ENCODE peak calls at places on chromosomes 6 and 20, in five cellular contexts. F is MM.1S, W is PC-3, S is HCT116, N is SK-N-SH. G is an unnamed sample. For H3K9me2, the result is how much of the 10 kb centered on the place peaks cover.

GRCh38 chr6:149563203-149563927 is 2.8 kb upstream of the GINM1 start:
- DNase-seq in F (no peak), W (peak), S (no peak), N (no peak), G (peak)

GRCh38 chr6:115766745-115767462 is 293.8 kb downstream of the FRK start:
- DNase-seq in F (no peak), W (no peak), S (no peak), N (no peak), G (no peak)

GRCh38 chr6:20900396-20901160 is 366.3 kb downstream of the CDKAL1 start:
- DNase-seq in F (no peak), W (no peak), S (no peak), N (no peak), G (no peak)

GRCh38 chr6:134282816-134283215 is 35.1 kb downstream of the SGK1 start:
- DNase-seq in F (no peak), W (no peak), S (no peak), N (no peak), G (peak)

GRCh38 chr6:97412511-97412910 is 129.5 kb upstream of the MMS22L start:
- DNase-seq in F (no peak), W (no peak), S (no peak), N (no peak), G (no peak)

GRCh38 chr6:66340736-66341135 is 633.7 kb upstream of the EYS start:
- DNase-seq in F (no peak), W (no peak), S (no peak), N (no peak), G (no peak)

GRCh38 chr20:44209691-44210421 is 715 bp downstream of the OSER1 start:
- DNase-seq in F (peak), W (no peak), S (no peak), N (peak), G (peak)

GRCh38 chr6:104527761-104528415 is 331.8 kb downstream of the HACE1 start:
- DNase-seq in F (peak), W (peak), S (no peak), N (no peak), G (peak)

GRCh38 chr6:115618311-115618710 is 442.4 kb downstream of the FRK start:
- DNase-seq in F (no peak), W (no peak), S (no peak), N (no peak), G (no peak)

GRCh38 chr6:168035661-168036616 is 38.5 kb downstream of the KIF25 start:
- DNase-seq in F (no peak), W (peak), S (no peak), N (peak), G (peak)

GRCh38 chr6:44505751-44506150 is 118.2 kb downstream of the CDC5L start:
- DNase-seq in F (no peak), W (no peak), S (no peak), N (no peak), G (no peak)

GRCh38 chr6:44507014-44507413 is 119.5 kb downstream of the CDC5L start:
- DNase-seq in F (no peak), W (no peak), S (no peak), N (no peak), G (no peak)

GRCh38 chr6:44504321-44504761 is 116.8 kb downstream of the CDC5L start:
- DNase-seq in F (no peak), W (no peak), S (no peak), N (no peak), G (no peak)

GRCh38 chr6:44500074-44500473 is 112.6 kb downstream of the CDC5L start:
- DNase-seq in F (no peak), W (no peak), S (no peak), N (no peak), G (no peak)

GRCh38 chr6:44503471-44503870 is 116.0 kb downstream of the CDC5L start:
- DNase-seq in F (no peak), W (no peak), S (no peak), N (no peak), G (no peak)
- H3K9me2 ChIP-seq in F (under half), W (under half), S (under half), N (under half), G (under half)

DNA sequence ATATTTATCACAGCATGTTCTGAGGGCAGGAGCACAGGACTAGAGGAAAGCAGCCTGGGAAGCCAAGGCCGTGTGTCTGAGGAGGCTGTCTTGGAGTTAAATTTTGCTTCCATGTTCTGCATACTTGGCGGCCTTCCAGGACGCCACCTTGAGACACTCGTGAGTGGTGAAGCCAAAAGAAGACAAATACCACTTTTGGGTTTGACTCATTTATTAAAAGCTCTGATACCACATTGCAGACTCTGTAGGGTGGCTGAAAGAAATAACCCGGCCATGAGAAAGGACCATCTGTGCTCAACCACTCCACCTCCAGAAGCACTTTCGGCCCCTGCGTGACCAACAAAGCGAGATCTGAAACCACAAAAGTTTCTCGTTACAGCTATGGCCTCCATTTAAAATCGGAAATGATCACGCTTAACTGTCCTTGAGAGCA is 120.0 kb downstream of the TMEM242 start:
- DNase-seq in F (no peak), W (no peak), S (no peak), N (no peak), G (no peak)
- TF ChIP-seq EZH2phosphoT487 in F (no peak), W (no peak), S (no peak), N (no peak), G (no peak)

DNA sequence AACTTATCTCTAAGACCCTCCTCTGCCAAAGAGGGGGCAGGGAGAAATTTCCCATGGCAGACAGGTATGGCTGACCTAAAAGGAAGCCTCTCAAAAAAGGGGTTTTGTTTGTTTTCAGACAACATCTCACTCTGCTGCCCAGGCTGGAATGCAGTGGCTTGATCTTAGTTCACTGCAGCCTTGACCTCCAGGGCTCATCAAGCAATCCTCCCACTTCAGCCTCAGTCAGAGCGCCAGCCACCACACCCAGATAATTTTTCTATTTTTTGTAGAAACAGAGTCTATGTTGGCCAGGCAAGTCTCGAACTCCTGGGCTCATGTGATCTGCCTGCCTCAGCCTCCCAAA is 3.8 kb downstream of the EZR start:
- DNase-seq in F (no peak), W (no peak), S (no peak), N (no peak), G (no peak)
- H3K9ac ChIP-seq in F (no peak), W (no peak), S (peak), N (no peak), G (no peak)

DNA sequence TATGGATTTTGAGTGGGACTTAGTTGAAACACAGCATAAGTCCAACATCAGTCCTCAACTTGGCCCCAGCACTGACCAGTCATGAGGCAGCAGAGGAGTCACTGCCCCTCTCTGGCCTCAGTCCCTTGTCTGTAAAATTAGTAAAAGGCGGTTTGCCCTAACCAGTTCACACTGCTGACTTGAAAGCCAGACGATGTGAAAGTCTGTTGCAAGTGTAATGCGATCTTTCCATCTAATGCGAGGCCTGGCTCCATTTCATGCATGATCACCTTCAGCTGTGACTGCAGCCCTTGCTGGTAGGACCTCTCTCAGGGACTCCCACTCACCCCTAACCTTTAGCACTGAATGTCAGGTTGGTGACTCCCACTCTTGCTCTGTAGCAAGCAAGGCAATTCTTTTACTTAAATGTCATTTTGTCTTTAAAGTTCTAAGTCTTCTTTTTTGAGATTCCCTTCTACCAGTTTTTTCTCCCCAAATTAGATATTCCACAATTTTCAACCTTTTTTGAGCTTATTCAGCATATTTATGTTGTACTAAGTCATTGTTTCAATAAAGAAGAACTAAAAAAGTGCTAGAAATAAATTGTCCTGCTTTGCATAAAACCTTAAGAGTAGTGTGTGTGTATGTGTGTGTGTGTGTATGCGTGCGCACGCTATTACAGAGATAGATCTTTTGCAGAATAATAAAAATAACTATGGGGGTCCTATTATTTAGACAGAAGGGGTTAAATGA is 245.5 kb downstream of the PACRG start:
- DNase-seq in F (no peak), W (no peak), S (no peak), N (no peak), G (peak)
- H3K9me2 ChIP-seq in F (under half), W (under half), S (under half), N (under half), G (under half)

DNA sequence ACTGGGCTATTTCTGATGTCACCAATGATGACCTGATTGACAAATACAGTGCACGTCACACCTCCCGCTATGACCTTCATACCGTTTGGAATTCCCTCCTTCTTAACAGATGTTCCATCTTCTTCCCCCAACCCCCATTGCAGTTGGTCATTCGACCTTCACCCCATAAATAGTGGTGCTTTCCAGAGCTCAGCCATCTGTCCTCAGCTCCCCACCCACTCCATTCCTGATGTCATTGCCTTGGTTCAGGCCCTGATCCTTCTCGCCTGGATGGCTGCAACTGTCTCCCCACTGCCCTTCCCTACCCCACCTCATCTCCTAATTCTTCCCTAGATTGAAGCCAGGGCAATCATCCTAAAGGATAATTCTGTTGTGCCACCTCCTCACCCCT is 198.4 kb downstream of the SOD2 start:
- DNase-seq in F (no peak), W (no peak), S (no peak), N (no peak), G (no peak)
- TF ChIP-seq EZH2phosphoT487 in F (no peak), W (no peak), S (no peak), N (no peak), G (no peak)

GRCh38 chr6:63349401-63349800 is 29.6 kb upstream of the LGSN start:
- DNase-seq in F (no peak), W (no peak), S (no peak), N (no peak), G (no peak)

GRCh38 chr6:63353282-63353630 is 33.5 kb upstream of the LGSN start:
- DNase-seq in F (no peak), W (no peak), S (no peak), N (no peak), G (no peak)

GRCh38 chr6:63351995-63352586 is 32.3 kb upstream of the LGSN start:
- DNase-seq in F (peak), W (peak), S (peak), N (no peak), G (peak)

GRCh38 chr6:63355632-63356031 is 35.8 kb upstream of the LGSN start:
- DNase-seq in F (no peak), W (no peak), S (no peak), N (no peak), G (no peak)

GRCh38 chr6:63352587-63353281 is 33.0 kb upstream of the LGSN start:
- DNase-seq in F (peak), W (peak), S (peak), N (peak), G (peak)
- H3K9ac ChIP-seq in F (no peak), W (no peak), S (no peak), N (no peak), G (no peak)

DNA sequence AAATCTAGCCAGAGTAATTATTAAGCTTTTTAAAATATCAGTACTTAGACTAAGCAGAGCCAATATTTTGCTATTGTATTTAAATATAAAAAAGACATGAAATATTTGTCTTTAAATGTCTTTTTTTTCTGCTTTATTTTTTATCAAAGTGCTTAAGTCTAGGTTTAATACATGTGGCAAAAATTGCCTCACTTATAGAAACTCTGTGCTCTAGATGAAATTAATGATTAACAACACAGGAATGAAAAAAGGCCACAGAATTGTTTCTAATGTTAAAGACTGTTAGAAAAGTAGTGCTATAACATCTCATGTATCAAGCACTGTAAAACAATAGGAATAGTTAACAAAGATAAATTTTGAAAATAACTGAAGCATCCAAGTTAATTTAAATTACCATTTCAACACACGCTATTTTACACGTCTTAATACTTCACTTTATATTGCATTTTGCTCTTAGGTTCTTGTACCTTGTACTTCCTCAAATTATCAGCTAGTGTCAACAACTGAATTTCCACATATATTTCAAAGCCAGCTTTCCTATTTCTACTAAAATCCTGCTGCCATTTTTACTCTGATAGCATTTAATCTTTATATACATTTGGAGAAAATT is 1515.1 kb downstream of the HACE1 start:
- DNase-seq in F (no peak), W (no peak), S (no peak), N (no peak), G (no peak)
- H3K9me2 ChIP-seq in F (under half), W (under half), S (under half), N (under half), G (under half)

DNA sequence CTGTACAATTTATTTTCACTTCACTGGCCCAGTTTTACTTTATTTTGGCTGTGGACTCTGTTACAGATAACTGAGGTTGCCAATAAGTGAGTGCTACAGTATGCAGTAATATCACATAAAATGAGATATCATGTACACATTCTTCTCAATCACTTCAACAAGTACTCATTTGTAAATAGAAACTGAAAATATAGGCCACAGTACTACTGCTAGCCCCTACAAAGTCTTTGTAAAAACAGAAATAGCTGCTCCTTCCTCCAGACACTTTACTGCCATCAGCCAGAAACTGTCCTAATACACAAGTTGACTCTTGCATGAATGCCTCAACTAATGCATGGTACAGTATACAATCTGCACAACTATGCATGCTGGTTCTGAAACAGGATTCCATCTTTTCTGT is 9.2 kb downstream of the DTNBP1 start:
- DNase-seq in F (peak), W (no peak), S (no peak), N (no peak), G (no peak)
- TF ChIP-seq EZH2phosphoT487 in F (no peak), W (no peak), S (no peak), N (no peak), G (no peak)

DNA sequence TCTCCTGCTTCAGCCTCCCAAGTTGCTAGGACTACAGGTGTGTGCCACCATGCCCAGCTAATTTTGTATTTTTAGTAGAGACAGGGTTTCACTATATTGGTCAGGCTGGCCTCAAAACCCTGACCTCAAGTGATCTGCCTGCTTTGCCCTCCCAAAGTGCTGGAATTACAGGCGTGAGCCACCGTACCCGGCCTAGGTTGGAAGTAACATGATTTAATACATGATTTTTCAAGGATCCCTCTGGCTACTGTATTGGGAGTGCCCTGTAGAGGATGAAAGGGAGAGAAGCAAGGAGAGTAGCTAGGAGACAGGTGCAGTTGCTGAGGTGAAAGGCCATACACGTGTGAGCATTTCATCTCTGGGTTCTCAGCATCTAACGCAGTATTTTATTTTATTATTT is 2.6 kb upstream of the NCOA3 start:
- DNase-seq in F (no peak), W (no peak), S (no peak), N (no peak), G (no peak)
- H3K9ac ChIP-seq in F (no peak), W (no peak), S (no peak), N (no peak), G (no peak)

GRCh38 chr20:64113444-64113775 is 6.0 kb upstream of the NPBWR2 start:
- DNase-seq in F (no peak), W (no peak), S (no peak), N (peak), G (no peak)

GRCh38 chr20:64113796-64114355 is 6.5 kb upstream of the NPBWR2 start:
- DNase-seq in F (no peak), W (no peak), S (no peak), N (peak), G (no peak)

GRCh38 chr20:64115171-64115911 is 8.0 kb upstream of the NPBWR2 start:
- DNase-seq in F (no peak), W (no peak), S (no peak), N (peak), G (no peak)

GRCh38 chr20:64116016-64116415 is 8.7 kb upstream of the NPBWR2 start:
- DNase-seq in F (no peak), W (no peak), S (no peak), N (no peak), G (no peak)

DNA sequence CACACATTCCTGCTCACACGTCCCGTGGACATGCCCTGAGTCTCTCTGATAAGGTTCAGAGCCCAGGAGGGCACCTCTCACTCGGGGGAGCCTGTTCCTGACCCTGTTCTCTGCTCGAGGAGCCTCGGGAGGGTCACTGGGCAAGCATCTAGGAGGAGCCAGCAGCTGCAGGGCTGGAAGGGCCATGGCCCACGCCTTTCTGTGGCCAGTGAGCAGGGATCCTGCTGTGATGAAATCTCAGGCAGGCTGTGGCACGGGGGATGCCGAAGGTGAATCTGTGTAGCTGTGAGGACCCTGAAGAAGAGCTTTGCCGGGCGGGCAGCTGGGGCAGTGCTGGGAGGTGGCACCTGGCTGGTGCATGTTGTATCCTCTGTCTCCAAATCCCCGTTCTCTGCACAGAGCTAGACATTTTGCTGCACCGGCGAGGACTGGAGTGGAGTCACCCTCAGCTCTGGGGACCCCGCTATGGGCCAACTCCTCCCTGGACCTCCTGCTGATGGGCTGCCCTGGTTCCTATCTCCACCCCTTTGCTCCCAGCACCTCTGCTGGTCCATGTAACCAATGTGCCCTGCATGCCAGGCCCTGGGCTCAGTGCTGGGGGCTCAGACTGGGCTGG is 7.1 kb upstream of the NPBWR2 start:
- DNase-seq in F (no peak), W (no peak), S (no peak), N (peak), G (no peak)
- H3K9me2 ChIP-seq in F (under half), W (under half), S (under half), N (under half), G (under half)

G was measured in GM23248.